ENCODE peak calls at places on chromosomes 5 and 9, in five cellular contexts. F is endothelial cell; Q is HS-5; J is stimulated activated CD8-positive, alpha-beta memory T cell treated with anti-CD3 and anti-CD28 coated beads, Interleukin-7, amount 100 ng/mL, for 1 hour; U is NAMALWA. P is an unnamed sample.

GRCh38 chr5:120139039-120139438 is 325.1 kb upstream of the PRR16 start:
- DNase-seq in F (no peak), Q (peak), J (no peak), U (no peak), P (no peak)

GRCh38 chr9:126558051-126558665 is 55.6 kb upstream of the LMX1B start:
- DNase-seq in F (peak), Q (peak), J (peak), U (peak), P (no peak)

GRCh38 chr9:129745186-129745585 is 7.7 kb downstream of the PTGES start:
- DNase-seq in F (no peak), Q (no peak), J (no peak), U (no peak), P (no peak)

GRCh38 chr5:61120534-61120933 is 41.7 kb downstream of the SMIM15 start:
- DNase-seq in F (no peak), Q (no peak), J (no peak), U (no peak), P (no peak)

GRCh38 chr9:5510991-5511390 is 660 bp downstream of the PDCD1LG2 start:
- DNase-seq in F (no peak), Q (no peak), J (no peak), U (no peak), P (no peak)

GRCh38 chr9:121997791-121998190 is 95.3 kb downstream of the TTLL11 start:
- DNase-seq in F (no peak), Q (no peak), J (no peak), U (no peak), P (no peak)

GRCh38 chr5:132457371-132458225 is 33.0 kb downstream of the IRF1 start:
- DNase-seq in F (no peak), Q (no peak), J (no peak), U (peak), P (no peak)

GRCh38 chr9:129337287-129338140 is 159.5 kb upstream of the IER5L start:
- DNase-seq in F (no peak), Q (no peak), J (no peak), U (no peak), P (no peak)

GRCh38 chr9:121198512-121199042 is 3.1 kb downstream of the RAB14 start:
- DNase-seq in F (no peak), Q (no peak), J (no peak), U (no peak), P (no peak)

GRCh38 chr5:90477073-90477472 is 2.4 kb downstream of the POLR3G start:
- DNase-seq in F (peak), Q (no peak), J (no peak), U (no peak), P (no peak)

GRCh38 chr5:169079697-169080096 is 221.2 kb downstream of the SLIT3 start:
- DNase-seq in F (no peak), Q (no peak), J (no peak), U (no peak), P (no peak)

GRCh38 chr9:22337261-22337660 is 109.4 kb upstream of the DMRTA1 start:
- DNase-seq in F (no peak), Q (no peak), J (no peak), U (no peak), P (no peak)

GRCh38 chr9:116452634-116453033 is 234.5 kb upstream of the TRIM32 start:
- DNase-seq in F (no peak), Q (no peak), J (no peak), U (no peak), P (no peak)

GRCh38 chr5:115460476-115460875 is 84.1 kb downstream of the FEM1C start:
- DNase-seq in F (no peak), Q (peak), J (no peak), U (no peak), P (no peak)